ENCODE peak calls at places on chromosomes 1 and 21, in five cellular contexts. A is NCI-H446, M is progenitor cell of endocrine pancreas, F is 8988T, B is dermis microvascular lymphatic vessel endothelial cell. R is an unnamed sample.

GRCh38 chr1:10631121-10631810 is 156.5 kb downstream of the PEX14 start:
- DNase-seq in A (no peak), M (no peak), F (no peak), B (no peak), R (no peak)

GRCh38 chr1:40451238-40451585 is 936 bp downstream of the ZFP69B start:
- DNase-seq in A (no peak), M (no peak), F (no peak), B (no peak), R (no peak)

GRCh38 chr1:219500327-219500897 is 112.5 kb downstream of the ZC3H11B start:
- DNase-seq in A (no peak), M (no peak), F (no peak), B (no peak), R (no peak)

GRCh38 chr1:21613072-21613867 is 55.9 kb downstream of the RAP1GAP start:
- DNase-seq in A (no peak), M (no peak), F (no peak), B (no peak), R (no peak)

GRCh38 chr21:41778974-41779600 is 12.2 kb upstream of the RIPK4 start:
- DNase-seq in A (no peak), M (no peak), F (no peak), B (no peak), R (no peak)

GRCh38 chr21:39620856-39621255 is 8.1 kb downstream of the B3GALT5 start:
- DNase-seq in A (no peak), M (no peak), F (no peak), B (no peak), R (no peak)

GRCh38 chr1:32071758-32072621 is 749 bp upstream of the TMEM39B start:
- DNase-seq in A (peak), M (no peak), F (peak), B (peak), R (no peak)

GRCh38 chr21:39149882-39150281 is 33.4 kb downstream of the PSMG1 start:
- DNase-seq in A (no peak), M (no peak), F (no peak), B (no peak), R (no peak)

GRCh38 chr1:217953922-217954321 is 322.8 kb downstream of the SPATA17 start:
- DNase-seq in A (no peak), M (no peak), F (no peak), B (no peak), R (no peak)

GRCh38 chr1:25590096-25590824 is 26.3 kb upstream of the MAN1C1 start:
- DNase-seq in A (no peak), M (no peak), F (no peak), B (peak), R (no peak)

GRCh38 chr1:212167098-212167497 is 118.1 kb upstream of the PPP2R5A start:
- DNase-seq in A (no peak), M (no peak), F (no peak), B (peak), R (no peak)

GRCh38 chr1:8941906-8942305 is 3.8 kb upstream of the CA6 start:
- DNase-seq in A (no peak), M (no peak), F (no peak), B (peak), R (no peak)

GRCh38 chr1:8222789-8223188 is 95.1 kb upstream of the SLC45A1 start:
- DNase-seq in A (no peak), M (no peak), F (no peak), B (no peak), R (no peak)

GRCh38 chr21:15496896-15497295 is 232.9 kb upstream of the USP25 start:
- DNase-seq in A (no peak), M (no peak), F (no peak), B (no peak), R (no peak)

GRCh38 chr1:43101061-43101460 is 71.0 kb downstream of the EBNA1BP2 start:
- DNase-seq in A (peak), M (no peak), F (no peak), B (no peak), R (no peak)

GRCh38 chr1:58883888-58884482 is 100.1 kb upstream of the JUN start:
- DNase-seq in A (no peak), M (no peak), F (no peak), B (peak), R (no peak)

GRCh38 chr1:23198373-23198772 is 18.9 kb downstream of the HTR1D start:
- DNase-seq in A (no peak), M (no peak), F (no peak), B (peak), R (no peak)

GRCh38 chr1:183450086-183450485 is 22.2 kb upstream of the SMG7 start:
- DNase-seq in A (peak), M (no peak), F (no peak), B (no peak), R (no peak)

GRCh38 chr1:190477687-190478192 is at the start of gene BRINP3:
- DNase-seq in A (peak), M (no peak), F (no peak), B (no peak), R (no peak)

GRCh38 chr1:96538001-96538649 is 183.5 kb upstream of the PTBP2 start:
- DNase-seq in A (peak), M (no peak), F (no peak), B (peak), R (no peak)

GRCh38 chr1:154863702-154864174 is 6.3 kb downstream of the KCNN3 start:
- DNase-seq in A (no peak), M (no peak), F (peak), B (peak), R (no peak)

GRCh38 chr1:186202174-186202843 is 172.7 kb downstream of the TPR start:
- DNase-seq in A (no peak), M (no peak), F (no peak), B (no peak), R (peak)

GRCh38 chr1:157626099-157626498 is 28.2 kb upstream of the FCRL4 start:
- DNase-seq in A (no peak), M (no peak), F (no peak), B (no peak), R (no peak)

GRCh38 chr21:39637971-39638628 is 25.4 kb downstream of the B3GALT5 start:
- DNase-seq in A (no peak), M (no peak), F (no peak), B (no peak), R (no peak)

GRCh38 chr1:201551877-201552731 is 13.2 kb downstream of the NAV1 start:
- DNase-seq in A (no peak), M (no peak), F (no peak), B (peak), R (no peak)

GRCh38 chr1:181061487-181061886 is 27.0 kb upstream of the IER5 start:
- DNase-seq in A (no peak), M (no peak), F (no peak), B (no peak), R (no peak)

R was measured in ureter.